ENCODE peak calls at places on chromosomes 13 and 19, in four cellular contexts. One of them, this sample, is unnamed.

GRCh38 chr13:74009100-74009668 is 125.0 kb downstream of the KLF12 start:
- DNase-seq in IMR-90: no peak
- DNase-seq in fibroblast of pulmonary artery: no peak
- DNase-seq in cardiac muscle cell: no peak
- DNase-seq in this sample: no peak

GRCh38 chr19:37906868-37907734 is at the start of gene SIPA1L3:
- DNase-seq in cardiac muscle cell: peak
- DNase-seq in IMR-90: peak
- DNase-seq in fibroblast of pulmonary artery: peak
- DNase-seq in this sample: peak

GRCh38 chr19:9296336-9296735 is 13.3 kb downstream of the ZNF699 start:
- DNase-seq in fibroblast of pulmonary artery: no peak
- DNase-seq in IMR-90: no peak
- DNase-seq in cardiac muscle cell: no peak
- DNase-seq in this sample: no peak

GRCh38 chr13:19062801-19063200 is 118.8 kb downstream of the TUBA3C start:
- DNase-seq in cardiac muscle cell: no peak
- DNase-seq in IMR-90: no peak
- DNase-seq in fibroblast of pulmonary artery: no peak
- DNase-seq in this sample: no peak

GRCh38 chr19:11066326-11066725 is 22.9 kb upstream of the LDLR start:
- DNase-seq in fibroblast of pulmonary artery: no peak
- DNase-seq in IMR-90: no peak
- DNase-seq in cardiac muscle cell: no peak
- DNase-seq in this sample: no peak

GRCh38 chr13:98439136-98439828 is 137.6 kb downstream of the STK24 start:
- DNase-seq in IMR-90: no peak
- DNase-seq in fibroblast of pulmonary artery: no peak
- DNase-seq in cardiac muscle cell: no peak
- DNase-seq in this sample: no peak

GRCh38 chr19:5805465-5806132 is 732 bp downstream of the NRTN start:
- DNase-seq in IMR-90: peak
- DNase-seq in fibroblast of pulmonary artery: peak
- DNase-seq in cardiac muscle cell: peak
- DNase-seq in this sample: peak

GRCh38 chr19:47200530-47200929 is 30.5 kb downstream of the BBC3 start:
- DNase-seq in cardiac muscle cell: no peak
- DNase-seq in fibroblast of pulmonary artery: no peak
- DNase-seq in IMR-90: no peak
- DNase-seq in this sample: no peak

GRCh38 chr19:57803594-57804325 is 11.0 kb downstream of the ZNF552 start:
- DNase-seq in cardiac muscle cell: peak
- DNase-seq in IMR-90: peak
- DNase-seq in fibroblast of pulmonary artery: peak
- DNase-seq in this sample: peak

GRCh38 chr19:44662686-44663085 is 8.6 kb upstream of the CEACAM19 start:
- DNase-seq in IMR-90: peak
- DNase-seq in fibroblast of pulmonary artery: no peak
- DNase-seq in cardiac muscle cell: peak
- DNase-seq in this sample: no peak

GRCh38 chr19:8722032-8722431 is 598 bp downstream of the OR2Z1 start:
- DNase-seq in fibroblast of pulmonary artery: no peak
- DNase-seq in cardiac muscle cell: no peak
- DNase-seq in IMR-90: no peak
- DNase-seq in this sample: no peak

GRCh38 chr13:113557013-113557412 is 27.5 kb upstream of the TFDP1 start:
- DNase-seq in IMR-90: no peak
- DNase-seq in fibroblast of pulmonary artery: no peak
- DNase-seq in cardiac muscle cell: no peak
- DNase-seq in this sample: no peak

GRCh38 chr13:36146513-36147276 is 15.5 kb upstream of the DCLK1 start:
- DNase-seq in cardiac muscle cell: no peak
- DNase-seq in fibroblast of pulmonary artery: peak
- DNase-seq in IMR-90: no peak
- DNase-seq in this sample: no peak

GRCh38 chr13:43058836-43059235 is 35.5 kb downstream of the DNAJC15 start:
- DNase-seq in fibroblast of pulmonary artery: peak
- DNase-seq in IMR-90: no peak
- DNase-seq in cardiac muscle cell: peak
- DNase-seq in this sample: no peak

GRCh38 chr13:95246292-95247082 is 54.8 kb downstream of the ABCC4 start:
- DNase-seq in IMR-90: no peak
- DNase-seq in fibroblast of pulmonary artery: no peak
- DNase-seq in cardiac muscle cell: no peak
- DNase-seq in this sample: no peak

GRCh38 chr19:38190061-38190460 is 34.0 kb downstream of the DPF1 start:
- DNase-seq in IMR-90: no peak
- DNase-seq in fibroblast of pulmonary artery: no peak
- DNase-seq in cardiac muscle cell: no peak
- DNase-seq in this sample: no peak

GRCh38 chr13:58852076-58852475 is 1220.5 kb downstream of the PCDH17 start:
- DNase-seq in IMR-90: no peak
- DNase-seq in fibroblast of pulmonary artery: peak
- DNase-seq in cardiac muscle cell: no peak
- DNase-seq in this sample: no peak

GRCh38 chr19:33429891-33430673 is 56.6 kb downstream of the CEBPG start:
- DNase-seq in fibroblast of pulmonary artery: no peak
- DNase-seq in IMR-90: no peak
- DNase-seq in cardiac muscle cell: no peak
- DNase-seq in this sample: no peak

GRCh38 chr19:5718032-5718578 is 1.8 kb downstream of the LONP1 start:
- DNase-seq in IMR-90: peak
- DNase-seq in fibroblast of pulmonary artery: peak
- DNase-seq in cardiac muscle cell: peak
- DNase-seq in this sample: no peak

GRCh38 chr19:48874309-48875135 is 2.3 kb downstream of the PPP1R15A start:
- DNase-seq in cardiac muscle cell: peak
- DNase-seq in IMR-90: peak
- DNase-seq in fibroblast of pulmonary artery: peak
- DNase-seq in this sample: no peak

GRCh38 chr19:6452899-6453298 is 6.7 kb downstream of the SLC25A23 start:
- DNase-seq in cardiac muscle cell: no peak
- DNase-seq in fibroblast of pulmonary artery: no peak
- DNase-seq in IMR-90: no peak
- DNase-seq in this sample: no peak

GRCh38 chr19:32471095-32471494 is 65.5 kb downstream of the DPY19L3 start:
- DNase-seq in IMR-90: no peak
- DNase-seq in fibroblast of pulmonary artery: no peak
- DNase-seq in cardiac muscle cell: no peak
- DNase-seq in this sample: no peak

GRCh38 chr19:13005861-13006370 is 10.6 kb downstream of the NFIX start:
- DNase-seq in IMR-90: no peak
- DNase-seq in cardiac muscle cell: no peak
- DNase-seq in fibroblast of pulmonary artery: no peak
- DNase-seq in this sample: no peak

GRCh38 chr19:55353803-55354697 is 469 bp downstream of the COX6B2 start:
- DNase-seq in IMR-90: peak
- DNase-seq in cardiac muscle cell: peak
- DNase-seq in fibroblast of pulmonary artery: peak
- DNase-seq in this sample: no peak

GRCh38 chr13:24741016-24741662 is 22.8 kb upstream of the RNF17 start:
- DNase-seq in IMR-90: no peak
- DNase-seq in cardiac muscle cell: no peak
- DNase-seq in fibroblast of pulmonary artery: no peak
- DNase-seq in this sample: no peak

GRCh38 chr19:4310247-4311121 is 6.1 kb downstream of the FSD1 start:
- DNase-seq in IMR-90: no peak
- DNase-seq in fibroblast of pulmonary artery: no peak
- DNase-seq in cardiac muscle cell: no peak
- DNase-seq in this sample: no peak

GRCh38 chr19:36215276-36216171 is 618 bp downstream of the ZNF146 start:
- DNase-seq in fibroblast of pulmonary artery: peak
- DNase-seq in IMR-90: peak
- DNase-seq in cardiac muscle cell: peak
- DNase-seq in this sample: peak

GRCh38 chr19:44499559-44499958 is 763 bp downstream of the ZNF180 start:
- DNase-seq in IMR-90: no peak
- DNase-seq in cardiac muscle cell: no peak
- DNase-seq in fibroblast of pulmonary artery: no peak
- DNase-seq in this sample: no peak

GRCh38 chr19:29806098-29806866 is 5.5 kb upstream of the CCNE1 start:
- DNase-seq in cardiac muscle cell: peak
- DNase-seq in fibroblast of pulmonary artery: peak
- DNase-seq in IMR-90: peak
- DNase-seq in this sample: no peak

GRCh38 chr13:39655569-39656324 is at the start of gene COG6:
- DNase-seq in cardiac muscle cell: peak
- DNase-seq in IMR-90: peak
- DNase-seq in fibroblast of pulmonary artery: peak
- DNase-seq in this sample: peak
- TF ChIP-seq CTCF in cardiac muscle cell: peak
- TF ChIP-seq CTCF in IMR-90: no peak
- TF ChIP-seq CTCF in fibroblast of pulmonary artery: no peak
- TF ChIP-seq CTCF in this sample: peak

GRCh38 chr13:50124536-50125305 is 109.5 kb downstream of the KCNRG start:
- DNase-seq in cardiac muscle cell: peak
- DNase-seq in IMR-90: peak
- DNase-seq in fibroblast of pulmonary artery: peak
- DNase-seq in this sample: peak

GRCh38 chr13:50123002-50123401 is 107.8 kb downstream of the KCNRG start:
- DNase-seq in IMR-90: no peak
- DNase-seq in cardiac muscle cell: no peak
- DNase-seq in fibroblast of pulmonary artery: no peak
- DNase-seq in this sample: no peak

GRCh38 chr13:50123515-50123861 is 108.2 kb downstream of the KCNRG start:
- DNase-seq in IMR-90: no peak
- DNase-seq in fibroblast of pulmonary artery: no peak
- DNase-seq in cardiac muscle cell: no peak
- DNase-seq in this sample: no peak

GRCh38 chr13:50125306-50125555 is 110.0 kb downstream of the KCNRG start:
- DNase-seq in IMR-90: no peak
- DNase-seq in cardiac muscle cell: no peak
- DNase-seq in fibroblast of pulmonary artery: no peak
- DNase-seq in this sample: no peak

DNA sequence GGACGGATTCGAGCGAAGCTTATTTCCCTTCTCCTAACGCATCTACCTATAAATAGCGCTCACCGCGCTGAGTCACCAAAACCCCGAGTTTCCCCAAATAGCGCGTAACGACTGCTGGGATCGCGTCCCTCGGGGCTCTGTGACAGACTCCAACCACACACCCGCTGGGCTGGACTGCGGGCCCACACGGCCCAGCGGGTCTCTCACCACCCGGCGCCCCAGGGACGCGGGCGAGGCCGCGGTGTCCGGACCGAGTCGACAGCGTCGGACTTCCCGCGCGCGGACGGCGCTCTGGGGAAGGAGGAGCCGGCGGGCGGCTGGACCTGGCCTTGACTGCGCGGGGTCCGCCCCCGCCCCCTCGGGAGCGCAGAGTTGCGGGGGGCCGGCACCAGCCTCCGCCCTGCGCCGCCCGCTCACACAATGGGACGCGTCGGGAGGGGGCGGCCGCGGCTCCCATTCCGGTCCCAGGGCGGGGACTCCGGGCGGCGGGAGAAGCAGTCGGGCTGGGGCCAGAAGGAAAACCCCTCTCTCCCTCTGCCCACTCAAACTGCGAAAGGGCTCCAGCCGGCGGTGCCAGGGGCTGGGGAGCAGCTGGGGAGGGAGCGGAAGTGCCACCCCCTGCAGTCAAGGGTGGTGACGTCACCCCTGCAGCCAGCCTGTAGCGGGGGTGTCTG is 108.8 kb downstream of the KCNRG start:
- DNase-seq in fibroblast of pulmonary artery: peak
- DNase-seq in cardiac muscle cell: peak
- DNase-seq in IMR-90: peak
- DNase-seq in this sample: no peak
- TF ChIP-seq CTCF in fibroblast of pulmonary artery: no peak
- TF ChIP-seq CTCF in cardiac muscle cell: no peak
- TF ChIP-seq CTCF in IMR-90: peak
- TF ChIP-seq CTCF in this sample: peak

GRCh38 chr19:17527326-17527725 is 15.9 kb downstream of the PGLS start:
- DNase-seq in IMR-90: no peak
- DNase-seq in cardiac muscle cell: no peak
- DNase-seq in fibroblast of pulmonary artery: no peak
- DNase-seq in this sample: no peak

GRCh38 chr19:17524651-17525050 is 13.2 kb downstream of the PGLS start:
- DNase-seq in IMR-90: no peak
- DNase-seq in fibroblast of pulmonary artery: no peak
- DNase-seq in cardiac muscle cell: no peak
- DNase-seq in this sample: no peak

GRCh38 chr19:17526922-17527321 is 15.5 kb downstream of the PGLS start:
- DNase-seq in fibroblast of pulmonary artery: no peak
- DNase-seq in cardiac muscle cell: no peak
- DNase-seq in IMR-90: no peak
- DNase-seq in this sample: no peak

GRCh38 chr19:17522988-17523872 is 11.8 kb downstream of the PGLS start:
- DNase-seq in fibroblast of pulmonary artery: no peak
- DNase-seq in IMR-90: no peak
- DNase-seq in cardiac muscle cell: peak
- DNase-seq in this sample: no peak

DNA sequence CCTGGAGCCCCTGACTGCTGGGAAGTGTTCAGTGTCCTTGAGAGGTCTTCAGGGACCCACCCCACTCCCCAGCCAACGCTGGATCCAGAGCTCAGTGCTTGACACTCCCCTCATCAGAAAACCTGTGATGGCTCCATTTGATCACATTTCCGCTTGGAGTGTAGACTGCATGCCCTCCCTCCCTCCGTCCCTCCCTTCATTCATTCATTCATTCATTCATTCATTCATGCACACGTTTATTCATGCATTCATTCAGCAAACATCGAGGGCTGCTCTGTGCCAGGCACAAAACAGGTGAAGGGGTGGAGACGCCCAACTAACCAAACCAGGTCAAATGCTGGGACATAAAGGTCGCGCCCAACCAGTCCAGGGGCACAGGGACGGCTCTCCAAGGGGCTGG is 13.7 kb downstream of the PGLS start:
- DNase-seq in cardiac muscle cell: no peak
- DNase-seq in fibroblast of pulmonary artery: no peak
- DNase-seq in IMR-90: no peak
- DNase-seq in this sample: no peak
- TF ChIP-seq CTCF in cardiac muscle cell: no peak
- TF ChIP-seq CTCF in fibroblast of pulmonary artery: no peak
- TF ChIP-seq CTCF in IMR-90: no peak
- TF ChIP-seq CTCF in this sample: no peak

DNA sequence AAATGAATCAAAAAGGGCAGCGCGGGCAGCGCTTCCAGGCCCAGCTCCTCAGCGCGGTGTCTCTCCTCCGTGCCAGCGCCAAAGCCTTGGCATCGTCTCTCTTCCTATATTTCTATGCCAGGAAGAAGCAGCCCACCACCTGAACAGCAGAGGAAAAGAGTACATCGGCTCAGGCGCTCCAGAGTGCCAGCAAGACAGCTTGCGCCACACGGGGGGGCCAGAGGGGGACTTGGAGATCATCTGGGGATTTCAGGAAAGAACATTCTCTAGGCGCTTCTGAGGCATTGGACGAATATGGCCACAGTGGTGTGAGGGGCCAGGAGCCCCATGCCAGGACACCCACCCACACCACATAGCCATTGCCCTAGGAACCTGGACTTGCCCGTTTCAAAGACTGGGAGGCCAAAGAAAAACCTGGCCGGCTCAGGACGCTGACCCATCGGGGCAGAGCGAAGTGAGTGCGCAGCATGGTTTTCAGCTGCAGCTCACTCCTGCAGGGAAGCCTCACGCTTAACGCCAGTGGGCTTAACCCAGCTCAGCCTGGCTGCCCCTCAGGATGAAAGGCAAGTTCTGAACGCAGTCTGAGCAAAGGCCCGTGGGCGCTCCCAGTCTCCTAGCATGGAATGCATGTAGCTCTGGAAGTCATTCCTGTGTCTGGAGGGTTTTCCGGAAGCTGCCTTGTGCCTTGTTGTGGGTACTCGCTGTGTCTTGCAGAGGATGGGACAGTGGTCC is 62.1 kb downstream of the GGACT start:
- DNase-seq in cardiac muscle cell: no peak
- DNase-seq in IMR-90: no peak
- DNase-seq in fibroblast of pulmonary artery: no peak
- DNase-seq in this sample: no peak
- TF ChIP-seq CTCF in cardiac muscle cell: no peak
- TF ChIP-seq CTCF in IMR-90: no peak
- TF ChIP-seq CTCF in fibroblast of pulmonary artery: no peak
- TF ChIP-seq CTCF in this sample: no peak

This sample was measured in neural crest cell.